ENCODE peak calls at places on chromosomes 6 and 20, in six cellular contexts. O, M, Q, I, A and K are unnamed samples. For H3K9me3 and H3K9me2, the result is how much of the 10 kb centered on the place peaks cover.

GRCh38 chr20:49636447-49636846 is 68.5 kb upstream of the PTGIS start:
- DNase-seq in O (no peak), M (no peak), I (no peak), A (no peak), Q (no peak), K (peak)

GRCh38 chr6:103534107-103534506 is 1325.6 kb downstream of the HACE1 start:
- DNase-seq in Q (no peak), A (no peak), M (no peak), I (no peak), O (no peak), K (no peak)

GRCh38 chr6:125906158-125906998 is 50.2 kb upstream of the HINT3 start:
- DNase-seq in A (peak), M (no peak), I (peak), Q (peak), O (peak), K (peak)

GRCh38 chr20:46348972-46349741 is 40.9 kb upstream of the CDH22 start:
- DNase-seq in I (peak), M (no peak), A (peak), Q (peak), O (no peak), K (peak)

GRCh38 chr20:61324906-61325305 is 72.8 kb downstream of the CDH4 start:
- DNase-seq in A (no peak), O (no peak), Q (no peak), I (no peak), M (no peak), K (no peak)

GRCh38 chr20:62063981-62064787 is 1.5 kb downstream of the TAF4 start:
- DNase-seq in Q (peak), O (no peak), M (peak), I (peak), A (peak), K (no peak)

GRCh38 chr20:24998121-24998520 is 5.6 kb upstream of the APMAP start:
- DNase-seq in M (no peak), O (no peak), Q (no peak), I (no peak), A (no peak), K (no peak)

GRCh38 chr6:68709882-68710281 is 74.8 kb downstream of the ADGRB3 start:
- DNase-seq in O (no peak), M (no peak), A (no peak), Q (no peak), I (no peak), K (no peak)

GRCh38 chr20:17490501-17490900 is 40.7 kb downstream of the BFSP1 start:
- DNase-seq in Q (no peak), M (no peak), I (no peak), O (no peak), A (no peak), K (no peak)

GRCh38 chr6:149995235-149995750 is 30.0 kb downstream of the RAET1L start:
- DNase-seq in M (no peak), A (no peak), Q (no peak), I (no peak), O (no peak), K (no peak)

GRCh38 chr6:41072836-41073202 is at the start of gene NFYA:
- DNase-seq in Q (no peak), M (no peak), A (no peak), I (no peak), O (no peak), K (no peak)

GRCh38 chr6:53005667-53006250 is 10.7 kb upstream of the GSTA4 start:
- DNase-seq in M (no peak), I (no peak), A (no peak), O (no peak), Q (no peak), K (no peak)

GRCh38 chr6:53009056-53009455 is 14.0 kb upstream of the GSTA4 start:
- DNase-seq in I (no peak), M (no peak), A (no peak), Q (no peak), O (no peak), K (no peak)

GRCh38 chr6:53014034-53014433 is 18.9 kb upstream of the GSTA4 start:
- DNase-seq in M (peak), O (no peak), Q (peak), I (peak), A (no peak), K (no peak)

GRCh38 chr6:53011993-53012392 is 16.9 kb upstream of the GSTA4 start:
- DNase-seq in A (peak), I (no peak), O (no peak), M (peak), Q (peak), K (no peak)

DNA sequence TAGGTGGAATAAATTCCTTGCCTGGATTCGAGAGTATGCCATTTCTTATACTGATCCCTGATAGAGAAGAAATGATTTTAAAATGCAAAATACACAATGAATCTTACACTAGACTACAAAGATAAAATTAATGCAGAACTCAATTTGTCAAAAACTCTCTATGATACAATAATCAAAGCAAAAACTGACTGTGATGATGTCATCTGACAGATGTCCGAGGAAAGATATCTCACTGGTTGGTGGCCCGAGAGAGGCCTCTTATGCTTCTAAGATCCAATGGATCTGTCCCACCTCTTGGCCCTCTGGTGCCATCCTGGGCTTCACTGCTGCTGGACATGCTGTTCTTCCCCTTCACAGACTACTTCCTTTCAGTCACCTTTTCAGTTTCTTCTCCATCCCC is 14.4 kb upstream of the GSTA4 start:
- DNase-seq in A (no peak), M (no peak), I (no peak), O (no peak), Q (no peak), K (no peak)
- H3K9me3 ChIP-seq in A (under half), M (under half), I (under half), O (under half), Q (under half), K (under half)

GRCh38 chr20:4812641-4813075 is 90.9 kb downstream of the PRND start:
- DNase-seq in A (no peak), M (no peak), Q (no peak), I (no peak), O (no peak), K (peak)
- H3K4me3 ChIP-seq in A (no peak), M (no peak), Q (no peak), I (no peak), O (no peak), K (peak)

GRCh38 chr20:57596358-57596757 is 23.9 kb downstream of the ZBP1 start:
- DNase-seq in M (no peak), O (no peak), I (no peak), A (no peak), Q (no peak), K (no peak)
- H3K9me2 ChIP-seq in M (under half), O (under half), I (under half), A (under half), Q (under half), K (under half)

DNA sequence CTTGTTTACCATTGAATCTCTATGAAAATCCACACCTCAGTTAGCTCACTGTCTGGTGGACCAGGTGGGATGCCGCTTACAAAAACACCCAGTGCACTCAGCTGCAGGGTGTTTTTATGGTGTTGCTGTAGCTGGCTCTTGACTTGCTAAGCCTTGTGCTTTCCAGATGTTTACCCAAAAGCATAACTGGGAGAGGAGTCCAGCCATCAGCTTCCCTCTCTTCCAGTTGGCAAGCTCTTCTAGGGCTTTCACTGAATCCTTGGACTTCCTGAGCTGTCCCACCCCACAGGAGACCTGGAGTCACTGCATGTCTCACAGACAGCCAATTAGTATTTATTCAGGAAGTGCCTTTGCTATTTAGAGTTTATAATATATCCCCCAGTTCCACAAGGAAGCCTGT is 210.9 kb downstream of the FNDC1 start:
- DNase-seq in Q (no peak), A (no peak), I (no peak), O (no peak), M (no peak), K (no peak)
- H3K9me3 ChIP-seq in Q (under half), A (under half), I (under half), O (under half), M (under half), K (under half)

GRCh38 chr6:36759177-36759757 is 61.6 kb downstream of the RAB44 start:
- DNase-seq in I (peak), Q (peak), M (peak), O (peak), A (peak), K (peak)

GRCh38 chr6:36757943-36758508 is 60.4 kb downstream of the RAB44 start:
- DNase-seq in O (no peak), I (no peak), Q (no peak), A (no peak), M (no peak), K (no peak)

GRCh38 chr6:36756761-36757160 is 59.1 kb downstream of the RAB44 start:
- DNase-seq in I (no peak), A (no peak), O (no peak), M (no peak), Q (no peak), K (peak)

GRCh38 chr6:36757206-36757605 is 59.6 kb downstream of the RAB44 start:
- DNase-seq in O (peak), M (no peak), I (no peak), Q (no peak), A (no peak), K (peak)

DNA sequence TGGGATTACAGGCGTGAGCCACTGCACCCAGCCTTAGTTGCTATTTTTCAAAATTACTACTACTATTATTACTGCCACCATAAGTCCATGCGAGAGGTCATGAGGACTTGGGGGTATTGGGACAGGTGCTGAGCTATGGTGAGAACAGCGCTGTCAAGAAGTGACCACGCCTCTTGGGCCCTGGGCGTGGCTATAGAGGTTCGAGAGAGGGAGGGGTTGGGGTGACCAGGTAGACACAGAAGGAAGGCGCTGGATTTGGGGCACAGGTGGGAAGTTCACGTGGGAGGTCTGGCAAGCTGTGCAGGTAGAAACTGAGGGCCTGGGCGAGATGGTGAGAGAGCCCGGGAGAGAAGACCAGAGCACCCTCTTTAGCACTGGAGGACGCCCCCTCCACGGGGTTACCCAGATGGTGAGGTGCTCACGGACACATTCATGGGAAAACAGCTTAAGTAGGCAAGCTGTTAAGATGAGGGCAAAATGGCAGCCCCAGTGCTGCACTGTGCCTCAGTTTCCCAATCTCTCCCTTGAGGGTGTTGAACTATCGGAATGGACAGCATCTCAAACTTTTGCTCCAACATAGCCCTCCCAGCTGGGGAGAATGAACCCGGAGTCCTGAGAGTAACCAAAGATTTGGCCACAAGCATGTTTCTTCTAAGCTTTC is 61.0 kb downstream of the RAB44 start:
- DNase-seq in M (no peak), A (no peak), Q (no peak), O (peak), I (no peak), K (peak)
- H3K4me3 ChIP-seq in M (no peak), A (no peak), Q (no peak), O (peak), I (no peak), K (peak)